ENCODE peak calls at places on chromosomes 4 and X, in five cellular contexts. K is HT-29, H is activated T-cell treated with anti-CD3 and anti-CD28 coated beads for 24 hours, P is NCI-H1694, S is BJ. V is an unnamed sample.

GRCh38 chr4:169492436-169493163 is 119.8 kb downstream of the NEK1 start:
- DNase-seq in K (peak), H (peak), P (peak), S (no peak), V (peak)

GRCh38 chr4:98506462-98507132 is 151.8 kb downstream of the TSPAN5 start:
- DNase-seq in K (peak), H (no peak), P (no peak), S (no peak), V (no peak)

GRCh38 chr4:156685308-156685707 is 286.3 kb downstream of the PDGFC start:
- DNase-seq in K (no peak), H (no peak), P (no peak), S (no peak), V (no peak)

GRCh38 chr4:119628281-119629141 is at the start of gene PDE5A:
- DNase-seq in K (peak), H (peak), P (peak), S (no peak), V (peak)

GRCh38 chr4:153934689-153935017 is 145.8 kb upstream of the SFRP2 start:
- DNase-seq in K (no peak), H (no peak), P (no peak), S (no peak), V (no peak)

GRCh38 chrX:51954592-51954991 is 61.2 kb downstream of the MAGED1 start:
- DNase-seq in K (no peak), H (no peak), P (no peak), S (no peak), V (no peak)

GRCh38 chr4:51930557-51930956 is 87.6 kb downstream of the DCUN1D4 start:
- DNase-seq in K (no peak), H (no peak), P (no peak), S (no peak), V (no peak)

GRCh38 chr4:173519130-173520101 is 10.6 kb downstream of the HAND2 start:
- DNase-seq in K (no peak), H (no peak), P (no peak), S (no peak), V (no peak)

GRCh38 chr4:152328595-152328994 is 207.3 kb downstream of the FBXW7 start:
- DNase-seq in K (no peak), H (no peak), P (no peak), S (peak), V (peak)

GRCh38 chr4:140363558-140363957 is 9.9 kb upstream of the SCOC start:
- DNase-seq in K (no peak), H (no peak), P (no peak), S (no peak), V (no peak)

GRCh38 chr4:80071643-80072606 is 1.1 kb downstream of the ANTXR2 start:
- DNase-seq in K (peak), H (peak), P (no peak), S (no peak), V (peak)

GRCh38 chr4:148091896-148092295 is 350.3 kb downstream of the NR3C2 start:
- DNase-seq in K (no peak), H (no peak), P (no peak), S (no peak), V (no peak)

GRCh38 chrX:133999013-133999705 is 13.8 kb upstream of the GPC3 start:
- DNase-seq in K (no peak), H (no peak), P (no peak), S (no peak), V (no peak)

GRCh38 chrX:102841706-102842003 is 95.4 kb upstream of the RAB40AL start:
- DNase-seq in K (no peak), H (no peak), P (no peak), S (no peak), V (no peak)

GRCh38 chr4:188986271-188986689 is 847.0 kb downstream of the TRIML1 start:
- DNase-seq in K (no peak), H (no peak), P (no peak), S (peak), V (no peak)

GRCh38 chrX:20267924-20268701 is 1.4 kb upstream of the RPS6KA3 start:
- DNase-seq in K (no peak), H (no peak), P (no peak), S (no peak), V (no peak)

GRCh38 chr4:20474119-20474518 is 222.4 kb downstream of the SLIT2 start:
- DNase-seq in K (peak), H (no peak), P (no peak), S (no peak), V (peak)

GRCh38 chr4:20085156-20085555 is 166.5 kb upstream of the SLIT2 start:
- DNase-seq in K (no peak), H (no peak), P (no peak), S (no peak), V (no peak)

GRCh38 chrX:11381464-11381863 is 88.3 kb downstream of the AMELX start:
- DNase-seq in K (peak), H (no peak), P (peak), S (no peak), V (peak)

GRCh38 chr4:40232610-40233009 is 35.8 kb downstream of the RHOH start:
- DNase-seq in K (no peak), H (no peak), P (no peak), S (no peak), V (no peak)

GRCh38 chrX:139967300-139967699 is 2.0 kb upstream of the CXorf66 start:
- DNase-seq in K (peak), H (no peak), P (no peak), S (no peak), V (no peak)

GRCh38 chrX:140475025-140475424 is 29.8 kb downstream of the SOX3 start:
- DNase-seq in K (no peak), H (no peak), P (no peak), S (no peak), V (no peak)

GRCh38 chr4:20430555-20430954 is 178.8 kb downstream of the SLIT2 start:
- DNase-seq in K (no peak), H (no peak), P (no peak), S (no peak), V (no peak)

GRCh38 chr4:124079174-124079780 is 633.3 kb downstream of the ANKRD50 start:
- DNase-seq in K (no peak), H (no peak), P (no peak), S (no peak), V (no peak)

GRCh38 chrX:133966199-133966598 is 19.2 kb downstream of the GPC3 start:
- DNase-seq in K (no peak), H (no peak), P (no peak), S (no peak), V (no peak)

GRCh38 chrX:44062842-44063241 is 89.7 kb upstream of the NDP start:
- DNase-seq in K (no peak), H (no peak), P (no peak), S (no peak), V (no peak)

GRCh38 chrX:23884427-23885024 is 23.2 kb downstream of the APOO start:
- DNase-seq in K (no peak), H (no peak), P (no peak), S (no peak), V (no peak)

GRCh38 chrX:154749856-154750255 is 1.0 kb downstream of the GAB3 start:
- DNase-seq in K (no peak), H (no peak), P (peak), S (no peak), V (no peak)

GRCh38 chr4:108215055-108215454 is 46.3 kb upstream of the LEF1 start:
- DNase-seq in K (peak), H (no peak), P (no peak), S (no peak), V (peak)

GRCh38 chrX:7059214-7059838 is 88.2 kb upstream of the STS start:
- DNase-seq in K (no peak), H (no peak), P (no peak), S (no peak), V (no peak)

GRCh38 chr4:152870605-152871004 is 65.5 kb upstream of the FHDC1 start:
- DNase-seq in K (no peak), H (no peak), P (no peak), S (no peak), V (no peak)

GRCh38 chrX:109863811-109864210 is 130.8 kb upstream of the ACSL4 start:
- DNase-seq in K (no peak), H (no peak), P (no peak), S (no peak), V (no peak)

GRCh38 chr4:76563804-76564468 is 128.9 kb downstream of the SHROOM3 start:
- DNase-seq in K (no peak), H (no peak), P (no peak), S (no peak), V (no peak)

GRCh38 chr4:56226579-56226978 is 160.7 kb downstream of the AASDH start:
- DNase-seq in K (no peak), H (no peak), P (no peak), S (no peak), V (no peak)